ENCODE peak calls at places on chromosomes 13 and 19, in five cellular contexts. R is neuronal stem cell; O is anterior cingulate cortex; Y is stimulated activated CD4-positive, alpha-beta T cell treated with anti-CD3 and anti-CD28 coated beads, Interleukin-1b, Interleukin-23, amount 100 ng/mL, for 48 hours; E is psoas muscle. C is an unnamed sample.

GRCh38 chr19:3025516-3025890 is 3.6 kb downstream of the TLE2 start:
- DNase-seq in R (no peak), E (no peak), O (no peak), Y (no peak), C (no peak)

GRCh38 chr19:2952953-2953481 is 8.2 kb upstream of the ZNF77 start:
- DNase-seq in O (no peak), Y (no peak), R (no peak), E (no peak), C (no peak)

GRCh38 chr13:102020611-102021216 is 381.1 kb downstream of the FGF14 start:
- DNase-seq in E (no peak), O (no peak), Y (no peak), R (no peak), C (no peak)

GRCh38 chr19:30268601-30269000 is 103.6 kb upstream of the ZNF536 start:
- DNase-seq in O (no peak), Y (no peak), E (no peak), R (no peak), C (no peak)

GRCh38 chr19:9673912-9674668 is 810 bp downstream of the ZNF562 start:
- DNase-seq in Y (peak), O (no peak), R (no peak), E (no peak), C (peak)

GRCh38 chr13:44396295-44396962 is 22.8 kb downstream of the SERP2 start:
- DNase-seq in R (no peak), O (no peak), Y (no peak), E (no peak), C (no peak)

GRCh38 chr19:823565-824121 is 1.9 kb upstream of the PLPPR3 start:
- DNase-seq in O (no peak), E (no peak), R (no peak), Y (no peak), C (no peak)

GRCh38 chr13:24511019-24511823 is 1.4 kb downstream of the PARP4 start:
- DNase-seq in O (no peak), E (no peak), Y (peak), R (no peak), C (peak)

GRCh38 chr13:110234532-110234931 is 72.4 kb downstream of the COL4A1 start:
- DNase-seq in E (no peak), O (no peak), Y (no peak), R (no peak), C (no peak)

GRCh38 chr13:94825507-94825906 is 113.2 kb upstream of the SOX21 start:
- DNase-seq in E (peak), Y (no peak), R (peak), O (peak), C (no peak)

GRCh38 chr19:1259206-1259872 is 9.8 kb upstream of the CIRBP start:
- DNase-seq in O (no peak), Y (peak), R (no peak), E (peak), C (peak)

GRCh38 chr13:28099396-28100148 is 804 bp downstream of the FLT3 start:
- DNase-seq in O (no peak), R (peak), Y (no peak), E (no peak), C (no peak)

GRCh38 chr19:41702208-41702651 is 6.2 kb upstream of the CEACAM5 start:
- DNase-seq in Y (no peak), E (no peak), O (no peak), R (no peak), C (no peak)

GRCh38 chr13:20118268-20119140 is 42.3 kb downstream of the GJA3 start:
- DNase-seq in O (peak), Y (peak), E (peak), R (no peak), C (no peak)